ENCODE peak calls at places on chromosomes 1 and 21, in seven cellular contexts. One of them, this sample, is unnamed.

GRCh38 chr1:41811978-41812852 is 106.5 kb downstream of the HIVEP3 start:
- DNase-seq in H1: peak
- DNase-seq in H9: peak
- DNase-seq in trophoblast cell: peak
- DNase-seq in neuronal stem cell: peak
- DNase-seq in IMR-90: peak
- DNase-seq in mesendoderm: peak
- DNase-seq in this sample: peak

GRCh38 chr1:182644863-182645262 is 39.5 kb downstream of the RGS8 start:
- DNase-seq in H1: no peak
- DNase-seq in neuronal stem cell: no peak
- DNase-seq in IMR-90: no peak
- DNase-seq in trophoblast cell: no peak
- DNase-seq in H9: no peak
- DNase-seq in mesendoderm: no peak
- DNase-seq in this sample: no peak

GRCh38 chr1:9755441-9755995 is 68.2 kb downstream of the CLSTN1 start:
- DNase-seq in mesendoderm: peak
- DNase-seq in IMR-90: no peak
- DNase-seq in H1: no peak
- DNase-seq in neuronal stem cell: no peak
- DNase-seq in H9: no peak
- DNase-seq in trophoblast cell: no peak
- DNase-seq in this sample: no peak

GRCh38 chr1:225813250-225813964 is 3.5 kb downstream of the EPHX1 start:
- DNase-seq in H1: no peak
- DNase-seq in mesendoderm: peak
- DNase-seq in H9: no peak
- DNase-seq in IMR-90: peak
- DNase-seq in trophoblast cell: no peak
- DNase-seq in neuronal stem cell: no peak
- DNase-seq in this sample: peak

GRCh38 chr1:172397221-172397620 is 23.3 kb upstream of the C1orf105 start:
- DNase-seq in H1: no peak
- DNase-seq in mesendoderm: no peak
- DNase-seq in neuronal stem cell: no peak
- DNase-seq in trophoblast cell: no peak
- DNase-seq in IMR-90: peak
- DNase-seq in H9: no peak
- DNase-seq in this sample: peak

GRCh38 chr21:46674430-46675007 is 39.0 kb downstream of the PRMT2 start:
- DNase-seq in trophoblast cell: no peak
- DNase-seq in mesendoderm: no peak
- DNase-seq in neuronal stem cell: no peak
- DNase-seq in H9: no peak
- DNase-seq in IMR-90: no peak
- DNase-seq in H1: no peak
- DNase-seq in this sample: no peak

GRCh38 chr1:182339684-182340083 is 51.9 kb downstream of the GLUL start:
- DNase-seq in H9: no peak
- DNase-seq in trophoblast cell: no peak
- DNase-seq in H1: no peak
- DNase-seq in IMR-90: no peak
- DNase-seq in mesendoderm: no peak
- DNase-seq in neuronal stem cell: no peak
- DNase-seq in this sample: no peak

GRCh38 chr1:41122851-41123518 is 101.5 kb upstream of the SLFNL1 start:
- DNase-seq in IMR-90: peak
- DNase-seq in mesendoderm: peak
- DNase-seq in H1: no peak
- DNase-seq in neuronal stem cell: no peak
- DNase-seq in trophoblast cell: peak
- DNase-seq in H9: no peak
- DNase-seq in this sample: peak

GRCh38 chr1:40929145-40929544 is 50.4 kb upstream of the CTPS1 start:
- DNase-seq in H9: no peak
- DNase-seq in mesendoderm: no peak
- DNase-seq in trophoblast cell: no peak
- DNase-seq in IMR-90: peak
- DNase-seq in neuronal stem cell: no peak
- DNase-seq in H1: no peak
- DNase-seq in this sample: peak

GRCh38 chr1:11592752-11593151 is 61.5 kb downstream of the FBXO2 start:
- DNase-seq in H9: no peak
- DNase-seq in IMR-90: no peak
- DNase-seq in trophoblast cell: no peak
- DNase-seq in neuronal stem cell: no peak
- DNase-seq in mesendoderm: no peak
- DNase-seq in H1: no peak
- DNase-seq in this sample: no peak

GRCh38 chr1:11595287-11595686 is 58.9 kb downstream of the FBXO2 start:
- DNase-seq in trophoblast cell: no peak
- DNase-seq in neuronal stem cell: no peak
- DNase-seq in H9: no peak
- DNase-seq in mesendoderm: no peak
- DNase-seq in H1: no peak
- DNase-seq in IMR-90: no peak
- DNase-seq in this sample: no peak

GRCh38 chr1:11594625-11595024 is 59.6 kb downstream of the FBXO2 start:
- DNase-seq in neuronal stem cell: no peak
- DNase-seq in IMR-90: no peak
- DNase-seq in H9: no peak
- DNase-seq in trophoblast cell: no peak
- DNase-seq in H1: no peak
- DNase-seq in mesendoderm: no peak
- DNase-seq in this sample: no peak

GRCh38 chr1:11594222-11594621 is 60.0 kb downstream of the FBXO2 start:
- DNase-seq in neuronal stem cell: peak
- DNase-seq in trophoblast cell: peak
- DNase-seq in H9: peak
- DNase-seq in mesendoderm: peak
- DNase-seq in IMR-90: peak
- DNase-seq in H1: no peak
- DNase-seq in this sample: peak

GRCh38 chr1:11590395-11590794 is 63.8 kb downstream of the FBXO2 start:
- DNase-seq in neuronal stem cell: no peak
- DNase-seq in H9: peak
- DNase-seq in mesendoderm: peak
- DNase-seq in IMR-90: no peak
- DNase-seq in trophoblast cell: no peak
- DNase-seq in H1: peak
- DNase-seq in this sample: no peak
- H4K8ac ChIP-seq in neuronal stem cell: no peak
- H4K8ac ChIP-seq in H9: no peak
- H4K8ac ChIP-seq in mesendoderm: no peak
- H4K8ac ChIP-seq in IMR-90: no peak
- H4K8ac ChIP-seq in trophoblast cell: no peak
- H4K8ac ChIP-seq in H1: peak
- H4K8ac ChIP-seq in this sample: no peak

DNA sequence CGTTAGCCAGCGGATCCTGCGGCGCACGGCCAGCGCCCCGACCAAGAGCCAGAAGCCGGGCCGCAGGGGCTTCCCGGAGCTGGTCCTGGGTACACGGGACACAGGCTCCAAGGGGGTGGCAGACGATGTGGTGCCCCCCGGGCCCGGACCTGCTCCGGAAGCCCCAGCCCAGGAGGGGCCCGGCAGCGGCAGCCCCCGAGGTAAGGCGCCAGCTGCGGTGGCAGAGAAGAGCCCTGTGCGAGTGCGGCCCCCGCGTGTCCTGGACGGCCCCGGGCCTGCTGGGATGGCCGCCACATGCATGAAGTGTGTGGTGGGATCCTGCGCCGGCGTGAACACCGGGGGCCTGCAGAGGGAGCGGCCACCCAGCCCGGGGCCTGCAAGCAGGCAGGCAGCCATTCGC is 24.2 kb downstream of the PANK4 start:
- DNase-seq in H9: no peak
- DNase-seq in mesendoderm: no peak
- DNase-seq in H1: no peak
- DNase-seq in trophoblast cell: no peak
- DNase-seq in IMR-90: no peak
- DNase-seq in neuronal stem cell: no peak
- DNase-seq in this sample: no peak
- H4K8ac ChIP-seq in H9: no peak
- H4K8ac ChIP-seq in mesendoderm: no peak
- H4K8ac ChIP-seq in H1: no peak
- H4K8ac ChIP-seq in trophoblast cell: no peak
- H4K8ac ChIP-seq in IMR-90: no peak
- H4K8ac ChIP-seq in neuronal stem cell: no peak
- H4K8ac ChIP-seq in this sample: no peak

GRCh38 chr1:205192287-205192686 is 19.2 kb downstream of the DSTYK start:
- DNase-seq in H1: no peak
- DNase-seq in neuronal stem cell: no peak
- DNase-seq in mesendoderm: no peak
- DNase-seq in trophoblast cell: no peak
- DNase-seq in IMR-90: no peak
- DNase-seq in H9: peak
- DNase-seq in this sample: no peak
- H4K8ac ChIP-seq in H1: no peak
- H4K8ac ChIP-seq in neuronal stem cell: no peak
- H4K8ac ChIP-seq in mesendoderm: no peak
- H4K8ac ChIP-seq in trophoblast cell: no peak
- H4K8ac ChIP-seq in IMR-90: no peak
- H4K8ac ChIP-seq in H9: no peak
- H4K8ac ChIP-seq in this sample: no peak

DNA sequence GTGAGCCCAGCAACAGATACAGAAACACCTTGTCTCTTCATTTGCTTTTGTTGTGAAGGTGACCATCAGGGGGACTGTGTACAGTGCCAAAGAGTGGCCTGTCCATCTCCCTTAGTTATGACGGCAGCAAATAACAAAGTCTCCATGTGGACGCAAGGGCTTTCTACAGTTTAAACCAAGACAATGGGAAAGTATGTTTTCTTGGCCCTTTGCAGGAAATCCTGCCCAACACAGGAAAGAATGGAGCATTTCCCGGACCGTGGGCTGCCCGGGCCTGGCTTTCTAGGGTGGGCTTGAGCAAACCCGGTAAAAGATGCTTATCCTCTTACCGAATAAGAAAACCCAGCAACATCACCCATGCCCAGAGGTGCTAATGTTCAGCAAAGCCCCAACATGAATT is 87.3 kb downstream of the ZBTB18 start:
- DNase-seq in H9: no peak
- DNase-seq in mesendoderm: no peak
- DNase-seq in H1: no peak
- DNase-seq in neuronal stem cell: no peak
- DNase-seq in trophoblast cell: no peak
- DNase-seq in IMR-90: no peak
- DNase-seq in this sample: no peak
- H4K8ac ChIP-seq in H9: no peak
- H4K8ac ChIP-seq in mesendoderm: no peak
- H4K8ac ChIP-seq in H1: no peak
- H4K8ac ChIP-seq in neuronal stem cell: no peak
- H4K8ac ChIP-seq in trophoblast cell: no peak
- H4K8ac ChIP-seq in IMR-90: no peak
- H4K8ac ChIP-seq in this sample: no peak

This sample was measured in mesenchymal stem cell.